ENCODE peak calls at places on chromosomes 13 and 19, in nine cellular contexts. N, C, R, D, L, O, E, I and H are unnamed samples.

GRCh38 chr13:28531195-28531955 is 36.4 kb upstream of the FLT1 start:
- DNase-seq in N (no peak), C (no peak), R (peak), D (no peak), L (peak), O (no peak), E (no peak), I (no peak), H (peak)

GRCh38 chr13:31094331-31095015 is 67.2 kb downstream of the HSPH1 start:
- DNase-seq in N (no peak), C (no peak), R (no peak), D (no peak), L (peak), O (no peak), E (no peak), I (no peak), H (no peak)

GRCh38 chr13:45799451-45799850 is 52.1 kb downstream of the SIAH3 start:
- DNase-seq in N (no peak), C (no peak), R (no peak), D (no peak), L (no peak), O (no peak), E (no peak), I (no peak), H (no peak)

GRCh38 chr19:56725829-56726424 is 54.4 kb upstream of the ZNF835 start:
- DNase-seq in N (peak), C (peak), R (peak), D (no peak), L (no peak), O (no peak), E (no peak), I (no peak), H (no peak)

GRCh38 chr13:77356155-77356554 is 29.3 kb upstream of the MYCBP2 start:
- DNase-seq in N (no peak), C (no peak), R (no peak), D (no peak), L (no peak), O (no peak), E (no peak), I (no peak), H (no peak)

GRCh38 chr19:7748756-7749155 is 1.4 kb upstream of the CD209 start:
- DNase-seq in N (no peak), C (no peak), R (peak), D (no peak), L (peak), O (no peak), E (no peak), I (no peak), H (no peak)

GRCh38 chr13:88000239-88000638 is 329.1 kb downstream of the SLITRK5 start:
- DNase-seq in N (no peak), C (no peak), R (no peak), D (no peak), L (peak), O (no peak), E (no peak), I (no peak), H (no peak)

GRCh38 chr13:23724196-23724970 is 154.2 kb downstream of the TNFRSF19 start:
- DNase-seq in N (no peak), C (no peak), R (no peak), D (no peak), L (peak), O (no peak), E (no peak), I (no peak), H (no peak)

GRCh38 chr13:110799246-110800236 is 86.0 kb downstream of the ING1 start:
- DNase-seq in N (peak), C (peak), R (peak), D (no peak), L (no peak), O (no peak), E (peak), I (no peak), H (no peak)

GRCh38 chr19:10338940-10339339 is 484 bp downstream of the ICAM3 start:
- DNase-seq in N (no peak), C (no peak), R (no peak), D (no peak), L (no peak), O (no peak), E (no peak), I (no peak), H (no peak)

GRCh38 chr19:46489445-46490272 is 6.0 kb downstream of the PNMA8B start:
- DNase-seq in N (peak), C (peak), R (peak), D (no peak), L (peak), O (no peak), E (no peak), I (no peak), H (no peak)

GRCh38 chr13:62321139-62321538 is 905.5 kb upstream of the PCDH20 start:
- DNase-seq in N (no peak), C (no peak), R (no peak), D (no peak), L (no peak), O (no peak), E (no peak), I (no peak), H (no peak)

GRCh38 chr19:47391510-47392223 is 27.7 kb downstream of the MEIS3 start:
- DNase-seq in N (peak), C (peak), R (peak), D (peak), L (peak), O (peak), E (peak), I (peak), H (peak)

GRCh38 chr19:1942078-1942933 is 1.3 kb downstream of the CSNK1G2 start:
- DNase-seq in N (peak), C (peak), R (peak), D (peak), L (peak), O (peak), E (peak), I (peak), H (peak)

GRCh38 chr13:112079696-112080095 is 12.7 kb downstream of the SOX1 start:
- DNase-seq in N (no peak), C (no peak), R (no peak), D (no peak), L (no peak), O (no peak), E (no peak), I (no peak), H (no peak)

GRCh38 chr13:21541980-21542379 is 62.0 kb downstream of the MICU2 start:
- DNase-seq in N (no peak), C (no peak), R (peak), D (no peak), L (no peak), O (no peak), E (no peak), I (no peak), H (no peak)

GRCh38 chr13:66689628-66690027 is 540.5 kb downstream of the PCDH9 start:
- DNase-seq in N (no peak), C (no peak), R (peak), D (no peak), L (peak), O (no peak), E (no peak), I (no peak), H (peak)

GRCh38 chr19:9075064-9075964 is 11.5 kb upstream of the OR1M1 start:
- DNase-seq in N (peak), C (peak), R (peak), D (no peak), L (peak), O (no peak), E (no peak), I (no peak), H (peak)

GRCh38 chr19:11950312-11950711 is 14.5 kb upstream of the ZNF763 start:
- DNase-seq in N (no peak), C (no peak), R (no peak), D (no peak), L (no peak), O (no peak), E (no peak), I (no peak), H (no peak)

GRCh38 chr19:401836-402535 is 7.0 kb downstream of the C2CD4C start:
- DNase-seq in N (no peak), C (no peak), R (no peak), D (peak), L (no peak), O (no peak), E (peak), I (no peak), H (no peak)

GRCh38 chr13:63910406-63910957 is 2494.8 kb upstream of the PCDH20 start:
- DNase-seq in N (no peak), C (peak), R (peak), D (no peak), L (peak), O (no peak), E (no peak), I (no peak), H (peak)

GRCh38 chr13:66927562-66927961 is 302.6 kb downstream of the PCDH9 start:
- DNase-seq in N (no peak), C (no peak), R (no peak), D (no peak), L (no peak), O (no peak), E (no peak), I (no peak), H (no peak)

GRCh38 chr13:71209217-71209616 is 657.8 kb downstream of the DACH1 start:
- DNase-seq in N (no peak), C (no peak), R (no peak), D (no peak), L (no peak), O (no peak), E (no peak), I (no peak), H (no peak)

GRCh38 chr19:2507109-2507508 is 31.2 kb downstream of the GADD45B start:
- DNase-seq in N (no peak), C (no peak), R (peak), D (no peak), L (peak), O (no peak), E (peak), I (no peak), H (no peak)

GRCh38 chr19:13505761-13506549 is at the start of gene CACNA1A:
- DNase-seq in N (no peak), C (no peak), R (no peak), D (no peak), L (no peak), O (peak), E (no peak), I (no peak), H (no peak)

GRCh38 chr13:28655566-28655965 is 3.4 kb upstream of the POMP start:
- DNase-seq in N (no peak), C (no peak), R (peak), D (no peak), L (peak), O (no peak), E (no peak), I (no peak), H (no peak)

GRCh38 chr19:19568802-19569756 is 31.0 kb downstream of the CILP2 start:
- DNase-seq in N (no peak), C (no peak), R (peak), D (no peak), L (peak), O (no peak), E (no peak), I (no peak), H (no peak)

GRCh38 chr19:29524201-29524911 is 1.4 kb upstream of the VSTM2B start:
- DNase-seq in N (no peak), C (peak), R (no peak), D (no peak), L (no peak), O (no peak), E (peak), I (no peak), H (no peak)

GRCh38 chr19:54315956-54316355 is 3.0 kb upstream of the LILRA5 start:
- DNase-seq in N (no peak), C (no peak), R (no peak), D (no peak), L (no peak), O (no peak), E (no peak), I (no peak), H (no peak)

GRCh38 chr19:35143231-35143715 is at the start of gene FXYD7:
- DNase-seq in N (no peak), C (no peak), R (no peak), D (no peak), L (no peak), O (no peak), E (peak), I (no peak), H (no peak)